ENCODE peak calls at places on chromosomes 3 and 15, in four cellular contexts. W is SK-N-SH, B is adipocyte, F is heart left ventricle. K is an unnamed sample.
A peak's percentile ranks its signal among the peaks of the same experiment; 100 is the strongest.

GRCh38 chr15:32659340-32659831 is 17.9 kb downstream of the SCG5 start:
- DNase-seq in F (no peak), B (peak; percentile 84), W (peak; percentile 31), K (no peak)

GRCh38 chr15:36982441-36982840 is 117.9 kb downstream of the MEIS2 start:
- DNase-seq in B (peak; percentile 23), F (no peak), W (no peak), K (no peak)

GRCh38 chr3:146065573-146066006 is 95.4 kb downstream of the PLOD2 start:
- DNase-seq in W (no peak), B (peak; percentile 87), F (no peak), K (peak; percentile 46)

GRCh38 chr3:151107701-151108100 is 22.2 kb downstream of the MED12L start:
- DNase-seq in B (no peak), W (no peak), F (no peak), K (no peak)

GRCh38 chr15:89680282-89680873 is 1.2 kb upstream of the PLIN1 start:
- DNase-seq in B (peak; percentile 85), W (no peak), F (peak; percentile 52), K (no peak)

GRCh38 chr3:194879126-194879887 is 193.6 kb downstream of the FAM43A start:
- DNase-seq in B (no peak), F (peak; percentile 44), W (no peak), K (no peak)

GRCh38 chr3:81003817-81004216 is 757.6 kb downstream of the GBE1 start:
- DNase-seq in B (no peak), F (no peak), W (no peak), K (no peak)

GRCh38 chr15:40258544-40258943 is 19.7 kb downstream of the PAK6 start:
- DNase-seq in W (no peak), F (no peak), B (no peak), K (no peak)

GRCh38 chr3:42699511-42699971 is 3.1 kb downstream of the HHATL start:
- DNase-seq in W (peak; percentile 27), B (no peak), F (peak; percentile 14), K (no peak)

GRCh38 chr3:195885036-195885871 is 23.1 kb downstream of the TNK2 start:
- DNase-seq in B (no peak), F (no peak), W (no peak), K (no peak)

GRCh38 chr15:95559875-95560394 is 770.6 kb upstream of the NR2F2 start:
- DNase-seq in W (no peak), B (peak; percentile 87), F (no peak), K (no peak)

GRCh38 chr15:75360856-75361255 is 7.6 kb downstream of the MAN2C1 start:
- DNase-seq in F (no peak), B (no peak), W (no peak), K (no peak)

GRCh38 chr3:136074546-136074945 is 109.0 kb downstream of the PPP2R3A start:
- DNase-seq in W (no peak), B (no peak), F (no peak), K (no peak)

GRCh38 chr3:71537211-71537611 is 46.3 kb downstream of the FOXP1 start:
- DNase-seq in F (no peak), B (peak; percentile 80), W (no peak), K (no peak)

GRCh38 chr3:58996730-58997129 is 53.1 kb downstream of the CFAP20DC start:
- DNase-seq in B (no peak), W (no peak), F (no peak), K (no peak)

GRCh38 chr15:44265757-44266156 is 22.8 kb upstream of the GOLM2 start:
- DNase-seq in B (no peak), W (no peak), F (no peak), K (no peak)

GRCh38 chr15:98686983-98687382 is 38.6 kb downstream of the IGF1R start:
- DNase-seq in W (no peak), F (no peak), B (no peak), K (no peak)
- H3K4me1 ChIP-seq in W (peaks cover 22% of the 10 kb centered on the region), F (peaks cover 51% of the 10 kb centered on the region), B (peaks cover 55% of the 10 kb centered on the region), K (peaks cover 14% of the 10 kb centered on the region)

DNA sequence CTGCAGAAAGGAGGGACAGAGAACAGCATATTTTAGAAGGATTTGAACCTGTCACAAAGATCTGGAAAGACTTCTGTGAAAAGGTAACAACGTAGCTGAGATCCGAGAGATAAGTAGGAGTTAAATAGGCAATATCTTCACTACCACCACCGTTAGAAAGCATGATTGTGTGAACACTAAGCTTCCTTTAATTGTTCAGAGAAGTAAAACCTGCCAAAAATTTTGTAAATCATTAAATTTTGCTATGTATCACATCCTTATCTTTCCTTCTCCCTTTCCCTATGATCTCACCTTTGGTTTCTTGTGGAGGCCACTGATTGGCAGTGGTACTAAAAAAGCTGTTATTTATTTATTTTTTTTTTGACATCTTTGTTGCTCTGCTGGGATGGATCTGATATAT is 346.9 kb downstream of the NLGN1 start:
- DNase-seq in F (no peak), B (no peak), W (no peak), K (no peak)
- H3K4me1 ChIP-seq in F (no peaks in the 10 kb centered on the region), B (peaks cover 22% of the 10 kb centered on the region), W (peaks cover 3% of the 10 kb centered on the region), K (no peaks in the 10 kb centered on the region)

DNA sequence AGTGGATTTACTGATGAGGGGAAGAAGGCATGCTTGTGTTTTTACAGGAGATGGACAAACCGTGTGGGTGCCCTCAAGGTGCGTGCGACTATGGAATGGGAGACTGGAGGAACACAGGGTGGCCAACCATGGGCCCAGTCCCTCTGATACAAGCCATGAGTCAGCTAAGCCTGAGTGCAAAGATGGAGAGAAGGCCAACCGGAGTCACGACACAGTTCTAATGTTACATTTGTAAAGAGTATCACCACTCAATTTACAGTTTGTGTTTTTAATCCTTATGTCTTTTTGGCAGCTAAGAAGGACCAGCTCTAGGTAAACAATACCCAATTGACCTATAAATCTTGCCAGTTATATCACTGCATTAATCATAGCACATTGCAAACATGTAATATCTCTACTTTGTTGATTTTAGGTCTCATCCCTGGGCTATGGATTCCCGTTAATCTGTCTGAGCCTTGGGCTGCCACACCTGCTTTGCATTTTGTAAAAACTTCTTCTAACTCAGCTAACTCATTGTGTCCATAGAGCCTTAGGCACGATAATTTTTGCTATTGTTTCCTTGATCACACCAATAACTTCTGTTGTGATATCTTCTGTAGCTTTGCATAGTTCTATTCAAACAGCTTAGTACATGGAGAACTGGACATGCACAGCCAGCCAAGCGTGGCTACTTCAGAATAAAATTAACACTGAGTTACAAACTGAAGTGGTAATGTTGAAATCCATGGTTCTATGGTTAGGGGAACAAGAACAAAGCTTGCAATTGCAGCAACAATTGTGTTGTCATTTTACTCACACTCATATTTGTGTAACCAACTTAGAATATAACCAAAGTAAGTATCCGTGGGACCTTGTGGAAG is 50.2 kb downstream of the LSM3 start:
- DNase-seq in W (no peak), F (no peak), B (no peak), K (no peak)
- H3K4me1 ChIP-seq in W (peaks cover 10% of the 10 kb centered on the region), F (peaks cover 14% of the 10 kb centered on the region), B (peaks cover 28% of the 10 kb centered on the region), K (peaks cover 9% of the 10 kb centered on the region)

GRCh38 chr3:57783186-57784088 is 27.3 kb downstream of the SLMAP start:
- DNase-seq in F (peak; percentile 22), B (peak; percentile 27), W (no peak), K (no peak)
- H3K4me1 ChIP-seq in F (peaks cover 47% of the 10 kb centered on the region), B (peaks cover 14% of the 10 kb centered on the region), W (peaks cover 3% of the 10 kb centered on the region), K (no peaks in the 10 kb centered on the region)

DNA sequence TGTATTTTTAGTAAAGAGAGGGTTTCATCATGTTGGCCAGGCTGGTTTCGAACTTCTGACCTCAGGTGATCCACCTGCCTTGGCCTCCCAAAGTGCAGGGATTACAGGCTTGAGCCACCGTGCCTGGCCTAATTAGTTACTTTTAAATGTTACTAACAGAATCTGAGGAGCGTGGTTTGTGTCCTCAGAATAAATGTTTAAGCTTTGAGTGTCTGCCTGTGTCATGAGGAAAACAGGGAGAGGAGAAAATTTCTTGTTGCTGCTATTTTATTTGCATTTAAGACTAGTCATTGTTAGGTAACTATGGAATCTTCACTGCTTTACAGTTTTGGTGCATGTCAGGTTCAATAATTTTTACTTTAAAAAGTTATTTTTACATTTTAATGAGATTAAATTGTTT is 68.8 kb downstream of the TCF12 start:
- DNase-seq in B (no peak), W (no peak), F (no peak), K (no peak)
- H3K4me1 ChIP-seq in B (peaks cover 41% of the 10 kb centered on the region), W (peaks cover 2% of the 10 kb centered on the region), F (peaks cover 72% of the 10 kb centered on the region), K (no peaks in the 10 kb centered on the region)

GRCh38 chr15:98794211-98794610 is 145.9 kb downstream of the IGF1R start:
- DNase-seq in B (no peak), F (no peak), W (no peak), K (no peak)
- H3K4me1 ChIP-seq in B (peaks cover 4% of the 10 kb centered on the region), F (peaks cover 20% of the 10 kb centered on the region), W (peaks cover 17% of the 10 kb centered on the region), K (peaks cover 8% of the 10 kb centered on the region)

K was measured in NT2/D1.